ENCODE peak calls at places on chromosomes 13 and 19, in seven cellular contexts. K is lower leg skin, Y is gastrocnemius medialis, D is transverse colon, H is spleen, L is body of pancreas, A is adrenal gland. R is an unnamed sample.

GRCh38 chr13:73607489-73608156 is 526.6 kb downstream of the KLF12 start:
- DNase-seq in Y (no peak), L (no peak), H (no peak), K (no peak), A (no peak), D (no peak), R (no peak)

GRCh38 chr13:36124236-36124822 is 6.9 kb downstream of the DCLK1 start:
- DNase-seq in L (no peak), H (no peak), Y (no peak), D (no peak), K (no peak), A (peak; percentile 45), R (peak; percentile 37)

GRCh38 chr19:46776927-46777911 is 11.2 kb downstream of the SLC1A5 start:
- DNase-seq in H (no peak), A (no peak), Y (no peak), D (no peak), K (no peak), L (no peak), R (no peak)

GRCh38 chr19:30870861-30871260 is 478.4 kb downstream of the TSHZ3 start:
- DNase-seq in Y (no peak), K (no peak), H (no peak), D (no peak), L (no peak), A (no peak), R (peak; percentile 35)

GRCh38 chr13:73303858-73304257 is 245.1 kb downstream of the KLF5 start:
- DNase-seq in D (no peak), A (no peak), L (no peak), Y (no peak), H (no peak), K (no peak), R (no peak)

GRCh38 chr19:38849746-38850230 is at the start of gene HNRNPL:
- DNase-seq in D (peak; percentile 99), H (peak; percentile 99), L (no peak), A (peak; percentile 99), Y (no peak), K (no peak), R (peak; percentile 100)

GRCh38 chr13:25059943-25060342 is 36.0 kb upstream of the PABPC3 start:
- DNase-seq in D (no peak), K (no peak), H (no peak), L (no peak), A (no peak), Y (no peak), R (no peak)

GRCh38 chr13:34941835-34942731 is at the start of gene NBEA:
- DNase-seq in K (peak; percentile 38), L (peak; percentile 77), H (peak; percentile 94), Y (peak; percentile 39), D (peak; percentile 79), A (peak; percentile 85), R (peak; percentile 84)

GRCh38 chr19:45505151-45505995 is 1.9 kb upstream of the VASP start:
- DNase-seq in D (no peak), A (no peak), H (no peak), L (peak; percentile 37), K (no peak), Y (no peak), R (no peak)

GRCh38 chr19:39746836-39747529 is 9.2 kb upstream of the CLC start:
- DNase-seq in Y (no peak), K (no peak), D (no peak), A (no peak), H (no peak), L (peak; percentile 82), R (no peak)

GRCh38 chr19:30064021-30064699 is 122.1 kb downstream of the URI1 start:
- DNase-seq in A (no peak), H (peak; percentile 61), D (peak; percentile 4), L (no peak), K (no peak), Y (no peak), R (no peak)

GRCh38 chr13:99527346-99527745 is 26.1 kb downstream of the TM9SF2 start:
- DNase-seq in K (no peak), L (no peak), Y (no peak), D (no peak), H (no peak), A (no peak), R (no peak)

GRCh38 chr13:94178625-94179244 is 300.7 kb downstream of the DCT start:
- DNase-seq in Y (no peak), K (no peak), A (no peak), H (no peak), D (no peak), L (no peak), R (no peak)

GRCh38 chr19:10283301-10283733 is 3.4 kb upstream of the ICAM4 start:
- DNase-seq in K (no peak), H (no peak), L (no peak), Y (no peak), D (no peak), A (no peak), R (no peak)

GRCh38 chr19:13132471-13133166 is 14.6 kb downstream of the NACC1 start:
- DNase-seq in L (no peak), Y (no peak), A (no peak), H (no peak), K (no peak), D (no peak), R (no peak)

GRCh38 chr13:99119686-99120085 is 81.0 kb upstream of the UBAC2 start:
- DNase-seq in A (no peak), K (no peak), D (no peak), Y (no peak), L (no peak), H (no peak), R (no peak)

GRCh38 chr19:38213911-38214625 is 10.0 kb downstream of the DPF1 start:
- DNase-seq in A (no peak), D (no peak), H (no peak), K (no peak), Y (no peak), L (no peak), R (no peak)

GRCh38 chr19:14435320-14436050 is 2.4 kb downstream of the PKN1 start:
- DNase-seq in K (no peak), D (no peak), L (no peak), H (no peak), A (no peak), Y (no peak), R (no peak)

GRCh38 chr19:14434157-14434501 is 1.0 kb downstream of the PKN1 start:
- DNase-seq in A (no peak), L (peak; percentile 29), H (peak; percentile 85), Y (peak; percentile 15), K (no peak), D (no peak), R (no peak)

GRCh38 chr19:14433454-14434156 is 499 bp downstream of the PKN1 start:
- DNase-seq in D (peak; percentile 75), Y (no peak), A (peak; percentile 48), L (peak; percentile 52), K (no peak), H (peak; percentile 86), R (peak; percentile 69)

GRCh38 chr19:14432817-14433453 is at the start of gene PKN1:
- DNase-seq in Y (no peak), H (peak; percentile 89), D (peak; percentile 59), K (no peak), A (peak; percentile 64), L (peak; percentile 59), R (peak; percentile 77)

GRCh38 chr19:14434543-14435319 is 1.6 kb downstream of the PKN1 start:
- DNase-seq in K (peak; percentile 37), D (peak; percentile 59), H (peak; percentile 86), A (peak; percentile 80), Y (peak; percentile 10), L (peak; percentile 56), R (peak; percentile 73)
- TF ChIP-seq POLR2A in K (no peak), D (no peak), H (no peak), A (peak; percentile 32), Y (no peak), L (no peak), R (peak; percentile 24)

GRCh38 chr13:72217142-72217541 is 350.1 kb upstream of the DACH1 start:
- DNase-seq in D (no peak), L (no peak), H (no peak), Y (no peak), K (no peak), A (no peak), R (no peak)

GRCh38 chr13:72218966-72219365 is 352.0 kb upstream of the DACH1 start:
- DNase-seq in L (no peak), A (no peak), Y (no peak), H (no peak), D (no peak), K (no peak), R (no peak)

DNA sequence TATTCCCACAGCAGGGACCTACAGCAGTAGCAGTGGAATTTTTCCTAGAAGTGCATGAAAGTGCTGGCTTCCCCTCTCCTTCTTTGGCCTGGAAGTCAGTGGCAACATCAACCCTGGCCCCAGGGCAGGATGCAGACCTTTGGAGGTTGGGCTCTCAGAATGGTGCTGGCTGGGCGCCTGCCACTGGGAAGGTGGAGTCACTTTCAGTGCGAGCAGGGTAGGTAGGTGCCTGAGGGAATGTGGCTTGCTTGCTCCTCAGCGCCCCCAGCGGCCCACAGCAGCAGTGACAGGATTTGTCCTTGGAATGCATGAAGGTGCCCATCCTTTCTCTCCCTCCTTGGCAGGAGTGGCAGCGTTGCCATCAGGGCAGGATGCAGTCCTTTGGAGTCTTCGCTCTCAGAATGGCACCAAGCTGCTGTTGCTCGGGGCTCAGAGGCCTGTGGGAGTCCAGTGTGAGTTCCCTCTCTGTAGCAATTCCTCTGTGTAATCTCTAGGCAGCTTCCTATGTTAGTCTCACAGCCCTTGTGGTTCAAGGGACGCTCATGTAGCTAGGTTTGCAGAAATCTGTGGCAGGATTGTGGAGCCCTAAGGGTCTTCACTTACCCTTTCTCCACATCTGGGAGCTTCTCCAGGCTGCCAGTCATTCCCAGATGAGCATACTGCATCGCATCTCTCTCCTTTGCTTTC is 354.4 kb upstream of the DACH1 start:
- DNase-seq in H (peak; percentile 77), D (peak; percentile 40), K (no peak), L (peak; percentile 60), Y (no peak), A (no peak), R (no peak)
- TF ChIP-seq CTCF in H (peak; percentile 34), D (peak; percentile 22), K (no peak), L (peak; percentile 52), Y (no peak), A (peak; percentile 57), R (peak; percentile 29)

GRCh38 chr19:54137913-54138776 is 583 bp downstream of the CNOT3 start:
- DNase-seq in H (peak; percentile 89), Y (no peak), K (no peak), A (peak; percentile 54), L (peak; percentile 35), D (peak; percentile 43), R (no peak)
- TF ChIP-seq POLR2A in H (no peak), Y (no peak), K (no peak), A (no peak), L (no peak), D (no peak), R (no peak)

GRCh38 chr19:3979289-3979673 is 6.0 kb downstream of the EEF2 start:
- DNase-seq in D (no peak), L (no peak), Y (no peak), K (no peak), A (no peak), H (no peak), R (peak; percentile 11)

GRCh38 chr19:3975637-3976087 is 4.8 kb upstream of the DAPK3 start:
- DNase-seq in A (no peak), Y (no peak), D (no peak), K (no peak), H (no peak), L (no peak), R (peak; percentile 22)

GRCh38 chr19:3978145-3978544 is 7.1 kb downstream of the EEF2 start:
- DNase-seq in H (no peak), L (no peak), A (no peak), Y (no peak), K (no peak), D (no peak), R (no peak)

GRCh38 chr19:3976495-3977241 is 5.8 kb upstream of the DAPK3 start:
- DNase-seq in D (no peak), Y (peak; percentile 59), A (no peak), K (peak; percentile 27), H (no peak), L (peak; percentile 20), R (no peak)

GRCh38 chr19:3977242-3978143 is 6.6 kb upstream of the DAPK3 start:
- DNase-seq in H (no peak), L (peak; percentile 13), Y (no peak), A (no peak), D (no peak), K (no peak), R (no peak)
- TF ChIP-seq CTCF in H (no peak), L (no peak), Y (no peak), A (no peak), D (no peak), K (no peak), R (no peak)

R was measured in heart left ventricle.